ENCODE peak calls at places on chromosome 16, in eight cellular contexts. Z is progenitor cell of endocrine pancreas; H is uterus; L is fibroblast of mammary gland; S is heart left ventricle; I is CD4-positive, alpha-beta T cell; N is cardiac muscle cell; R is left ventricle myocardium inferior. G is an unnamed sample.

GRCh38 chr16:50459681-50460080 is 88.5 kb upstream of the NKD1 start:
- DNase-seq in L (no peak), R (no peak), Z (no peak), I (no peak), S (no peak), H (no peak), N (no peak), G (no peak)

GRCh38 chr16:11890231-11890630 is 25.5 kb downstream of the GSPT1 start:
- DNase-seq in N (no peak), H (no peak), Z (no peak), L (no peak), I (no peak), R (no peak), S (no peak), G (no peak)

GRCh38 chr16:31868701-31869167 is 4.9 kb upstream of the ZNF267 start:
- DNase-seq in R (peak; percentile 72), I (peak; percentile 75), H (peak; percentile 85), N (peak; percentile 82), L (peak; percentile 70), Z (peak; percentile 75), S (peak; percentile 81), G (peak; percentile 99)

GRCh38 chr16:31052131-31052530 is 18.8 kb downstream of the STX4 start:
- DNase-seq in N (no peak), R (no peak), I (no peak), S (no peak), Z (no peak), L (peak; percentile 99), H (no peak), G (peak; percentile 44)

GRCh38 chr16:29925173-29925804 is 737 bp downstream of the KCTD13 start:
- DNase-seq in R (no peak), I (no peak), L (no peak), H (no peak), N (no peak), S (no peak), Z (no peak), G (no peak)

GRCh38 chr16:28280881-28281836 is 11.2 kb upstream of the SBK1 start:
- DNase-seq in I (no peak), H (no peak), S (no peak), R (no peak), Z (no peak), L (no peak), N (no peak), G (no peak)

GRCh38 chr16:74309789-74310781 is 13.5 kb downstream of the PSMD7 start:
- DNase-seq in Z (no peak), H (no peak), N (peak; percentile 63), R (no peak), L (peak; percentile 69), S (no peak), I (no peak), G (no peak)

GRCh38 chr16:49168146-49168545 is 113.5 kb downstream of the CBLN1 start:
- DNase-seq in Z (no peak), I (no peak), N (no peak), H (no peak), L (no peak), R (no peak), S (no peak), G (no peak)

GRCh38 chr16:19299565-19299964 is 14.0 kb downstream of the CLEC19A start:
- DNase-seq in I (no peak), N (no peak), S (no peak), L (no peak), Z (no peak), H (no peak), R (no peak), G (no peak)

GRCh38 chr16:58197314-58198012 is 443 bp downstream of the CSNK2A2 start:
- DNase-seq in N (peak; percentile 40), I (no peak), H (no peak), L (no peak), R (no peak), S (no peak), Z (no peak), G (no peak)

GRCh38 chr16:27123795-27124194 is 57.1 kb downstream of the C16orf82 start:
- DNase-seq in Z (no peak), I (no peak), S (no peak), N (no peak), R (no peak), H (no peak), L (peak; percentile 20), G (no peak)

GRCh38 chr16:11572301-11572995 is 14.3 kb downstream of the LITAF start:
- DNase-seq in R (peak; percentile 13), L (no peak), N (no peak), H (no peak), Z (no peak), S (no peak), I (peak; percentile 30), G (no peak)

GRCh38 chr16:5735444-5735843 is 637.8 kb upstream of the EEF2KMT start:
- DNase-seq in H (no peak), N (no peak), I (no peak), S (no peak), Z (no peak), R (no peak), L (no peak), G (no peak)

GRCh38 chr16:66958857-66959644 is 2.0 kb upstream of the CES3 start:
- DNase-seq in Z (no peak), N (no peak), L (no peak), I (no peak), R (no peak), S (no peak), H (no peak), G (no peak)

GRCh38 chr16:31421587-31421986 is 6.6 kb downstream of the COX6A2 start:
- DNase-seq in N (no peak), Z (no peak), R (no peak), S (peak; percentile 44), H (no peak), L (no peak), I (no peak), G (no peak)

GRCh38 chr16:695355-696089 is 5.3 kb upstream of the WDR24 start:
- DNase-seq in Z (no peak), L (no peak), S (no peak), H (no peak), I (peak; percentile 65), R (no peak), N (peak; percentile 28), G (no peak)

GRCh38 chr16:10918294-10919002 is 23.8 kb downstream of the DEXI start:
- DNase-seq in S (peak; percentile 92), N (peak; percentile 92), Z (peak; percentile 90), I (peak; percentile 60), L (peak; percentile 96), H (peak; percentile 94), R (peak; percentile 95), G (peak; percentile 100)

GRCh38 chr16:49621240-49622083 is 234.4 kb downstream of the ZNF423 start:
- DNase-seq in I (no peak), N (peak; percentile 11), Z (no peak), H (peak; percentile 12), R (no peak), S (no peak), L (no peak), G (no peak)

DNA sequence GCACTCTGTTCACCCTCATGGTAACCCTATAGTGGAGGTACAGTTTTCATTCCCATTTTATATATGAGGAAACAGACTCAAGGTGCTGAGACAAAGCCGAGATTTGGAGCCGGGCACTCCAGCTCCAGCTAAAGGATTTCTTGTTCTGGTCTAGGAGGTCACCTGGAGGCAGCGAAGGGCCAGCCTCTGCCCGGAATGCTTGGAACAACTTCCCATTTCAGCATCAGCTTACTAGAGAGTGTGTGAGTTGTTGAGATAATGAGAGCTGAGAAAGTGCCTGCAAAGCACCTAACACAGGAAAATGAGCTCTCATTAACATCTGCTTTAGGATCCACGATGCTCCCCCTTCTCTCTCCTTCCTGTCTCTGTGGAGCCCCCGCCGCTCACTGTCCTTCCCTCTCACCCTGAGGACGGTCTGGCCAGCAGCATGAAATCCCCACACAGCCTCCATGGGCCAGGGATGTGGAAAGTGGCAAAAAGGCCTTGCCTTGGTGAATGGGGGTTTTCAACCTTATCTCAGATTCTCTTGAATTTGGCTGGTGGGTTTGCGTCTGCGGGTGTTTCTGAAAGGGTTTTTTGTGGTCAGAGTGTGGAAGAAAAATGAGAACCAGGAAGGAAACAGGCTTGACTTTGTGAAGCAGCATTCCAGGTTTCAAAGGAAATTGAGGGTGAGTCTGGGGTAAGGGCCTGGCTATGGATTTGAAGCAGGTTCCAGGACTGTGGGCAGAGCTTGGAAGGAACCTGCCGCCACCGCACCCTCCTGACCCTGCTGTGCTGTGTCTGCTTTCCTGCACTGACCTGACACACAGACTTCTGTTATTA is 178.7 kb downstream of the FOXL1 start:
- DNase-seq in H (no peak), L (no peak), I (no peak), Z (no peak), N (no peak), S (no peak), R (no peak), G (no peak)
- TF ChIP-seq CTCF in H (no peak), L (no peak), I (no peak), Z (no peak), N (no peak), S (no peak), R (no peak), G (no peak)

DNA sequence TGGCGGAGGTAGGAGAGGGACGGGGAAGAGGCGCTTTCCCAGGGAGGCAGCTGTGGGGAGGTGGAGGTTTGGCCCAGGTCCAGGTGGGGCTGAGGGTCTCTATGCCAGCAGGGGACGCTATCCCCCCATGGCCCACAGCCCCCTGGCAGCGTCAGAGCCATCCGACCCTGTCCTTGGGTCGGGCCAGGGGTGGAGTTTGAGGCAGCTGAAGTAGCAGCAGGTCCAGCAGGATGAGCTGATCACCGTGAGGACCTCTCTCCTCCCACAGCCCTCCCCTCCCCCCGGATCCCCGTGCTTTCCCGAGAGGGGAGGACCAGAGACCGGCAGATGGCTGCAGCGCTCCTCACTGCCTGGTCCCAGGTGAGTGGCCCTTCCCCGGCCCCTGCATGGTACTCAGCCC is 3.2 kb downstream of the ZNF205 start:
- DNase-seq in I (no peak), R (no peak), H (no peak), L (no peak), S (no peak), N (no peak), Z (no peak), G (no peak)
- TF ChIP-seq CTCF in I (no peak), R (no peak), H (no peak), L (no peak), S (no peak), N (no peak), Z (no peak), G (no peak)

GRCh38 chr16:25855818-25856217 is 164.1 kb downstream of the HS3ST4 start:
- DNase-seq in N (no peak), R (no peak), S (no peak), H (no peak), L (no peak), I (no peak), Z (no peak), G (no peak)
- TF ChIP-seq CTCF in N (no peak), R (no peak), S (no peak), H (no peak), L (no peak), I (no peak), Z (no peak), G (no peak)

GRCh38 chr16:12907670-12908233 is 6.4 kb downstream of the SHISA9 start:
- DNase-seq in L (no peak), S (no peak), H (no peak), Z (no peak), R (no peak), I (no peak), N (no peak), G (no peak)
- TF ChIP-seq CTCF in L (no peak), S (no peak), H (no peak), Z (peak; percentile 20), R (no peak), I (no peak), N (no peak), G (no peak)

DNA sequence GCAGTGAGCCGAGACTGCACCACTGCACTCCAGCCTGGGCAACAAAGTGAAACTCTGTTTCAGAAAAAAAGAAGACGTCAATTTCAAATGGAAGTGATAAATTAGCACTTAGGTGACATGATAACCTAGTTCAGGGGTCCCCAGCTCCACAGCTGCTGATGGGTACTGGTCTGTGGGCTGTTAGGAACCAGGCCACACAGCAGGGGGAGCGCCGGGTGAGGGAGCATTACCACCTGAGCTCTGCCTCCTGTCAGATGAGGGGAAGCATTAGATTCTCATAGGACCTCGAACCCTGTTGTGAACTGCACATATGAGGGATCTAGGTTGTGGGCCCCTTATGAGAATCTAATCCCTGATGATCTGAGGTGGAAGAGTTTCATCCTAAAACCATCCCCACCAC is 253.0 kb downstream of the FOXL1 start:
- DNase-seq in L (no peak), H (no peak), Z (no peak), N (no peak), R (no peak), S (no peak), I (no peak), G (no peak)
- TF ChIP-seq CTCF in L (no peak), H (no peak), Z (peak; percentile 17), N (no peak), R (no peak), S (no peak), I (no peak), G (no peak)